ENCODE peak calls at places on chromosomes 2 and 18, in six cellular contexts. A is H9; G is ELF-1; L is activated CD8-positive, alpha-beta T cell treated with anti-CD3 and anti-CD28 coated beads, Interleukin-2, amount 10 ng/mL, durations not matched to agents 7 days and 5 days; J is T-helper 2 cell; B is ACHN. C is an unnamed sample.

GRCh38 chr18:63540131-63540530 is 2.0 kb upstream of the SERPINB12 start:
- DNase-seq in A (no peak), G (no peak), L (no peak), J (no peak), B (no peak), C (no peak)

GRCh38 chr2:23287250-23287704 is 97.7 kb upstream of the KLHL29 start:
- DNase-seq in A (no peak), G (peak), L (no peak), J (no peak), B (peak), C (no peak)

GRCh38 chr2:133602538-133602937 is 34.3 kb upstream of the NCKAP5 start:
- DNase-seq in A (no peak), G (no peak), L (no peak), J (no peak), B (no peak), C (no peak)

GRCh38 chr2:16244153-16244965 is 304.0 kb downstream of the MYCN start:
- DNase-seq in A (no peak), G (no peak), L (no peak), J (no peak), B (no peak), C (no peak)

GRCh38 chr2:228102949-228103348 is 78.5 kb downstream of the SPHKAP start:
- DNase-seq in A (no peak), G (no peak), L (no peak), J (no peak), B (no peak), C (no peak)

GRCh38 chr2:238339814-238340213 is 19.5 kb downstream of the TRAF3IP1 start:
- DNase-seq in A (no peak), G (no peak), L (no peak), J (no peak), B (peak), C (no peak)

GRCh38 chr18:22170421-22171262 is 1.3 kb downstream of the GATA6 start:
- DNase-seq in A (peak), G (peak), L (peak), J (no peak), B (peak), C (no peak)

GRCh38 chr2:36438454-36438977 is 82.9 kb downstream of the CRIM1 start:
- DNase-seq in A (no peak), G (no peak), L (no peak), J (no peak), B (peak), C (no peak)

GRCh38 chr2:94759211-94759610 is 112.0 kb upstream of the TEKT4 start:
- DNase-seq in A (no peak), G (peak), L (peak), J (no peak), B (peak), C (no peak)

GRCh38 chr2:237393523-237393922 is 20.4 kb downstream of the COL6A3 start:
- DNase-seq in A (no peak), G (no peak), L (no peak), J (no peak), B (no peak), C (no peak)

GRCh38 chr2:68716539-68716938 is 18.1 kb upstream of the ARHGAP25 start:
- DNase-seq in A (no peak), G (no peak), L (peak), J (no peak), B (no peak), C (no peak)

GRCh38 chr2:226743911-226744310 is 55.7 kb downstream of the IRS1 start:
- DNase-seq in A (no peak), G (no peak), L (no peak), J (no peak), B (no peak), C (no peak)

GRCh38 chr2:21836766-21837543 is 713.2 kb downstream of the TDRD15 start:
- DNase-seq in A (no peak), G (no peak), L (no peak), J (no peak), B (no peak), C (no peak)

GRCh38 chr2:85611705-85612587 is at the start of gene C2orf68:
- DNase-seq in A (peak), G (peak), L (peak), J (peak), B (peak), C (peak)

GRCh38 chr18:55833543-55833942 is 245.6 kb upstream of the TCF4 start:
- DNase-seq in A (no peak), G (peak), L (no peak), J (no peak), B (peak), C (no peak)

GRCh38 chr18:65859075-65859474 is 108.3 kb downstream of the CDH7 start:
- DNase-seq in A (no peak), G (no peak), L (no peak), J (no peak), B (no peak), C (no peak)

GRCh38 chr2:241769819-241770184 is 6.8 kb upstream of the GAL3ST2 start:
- DNase-seq in A (no peak), G (no peak), L (no peak), J (no peak), B (no peak), C (no peak)

GRCh38 chr2:217903859-217904613 is 98.8 kb downstream of the TNS1 start:
- DNase-seq in A (no peak), G (no peak), L (no peak), J (no peak), B (no peak), C (no peak)

GRCh38 chr2:190320696-190321095 is 1.1 kb upstream of the HIBCH start:
- DNase-seq in A (no peak), G (no peak), L (no peak), J (peak), B (no peak), C (no peak)

GRCh38 chr2:161283926-161284325 is 24.3 kb upstream of the PSMD14 start:
- DNase-seq in A (no peak), G (no peak), L (no peak), J (no peak), B (no peak), C (no peak)

GRCh38 chr18:8045890-8046289 is 478.8 kb downstream of the PTPRM start:
- DNase-seq in A (no peak), G (no peak), L (no peak), J (no peak), B (no peak), C (no peak)

GRCh38 chr2:101788565-101788964 is 91.1 kb downstream of the MAP4K4 start:
- DNase-seq in A (no peak), G (no peak), L (no peak), J (no peak), B (no peak), C (no peak)

GRCh38 chr2:215609089-215610032 is 173.5 kb upstream of the FN1 start:
- DNase-seq in A (no peak), G (no peak), L (no peak), J (no peak), B (peak), C (no peak)

GRCh38 chr2:128435576-128436497 is 117.2 kb upstream of the HS6ST1 start:
- DNase-seq in A (peak), G (no peak), L (no peak), J (no peak), B (no peak), C (no peak)

GRCh38 chr2:96431319-96431718 is 73.8 kb downstream of the NEURL3 start:
- DNase-seq in A (no peak), G (no peak), L (no peak), J (no peak), B (no peak), C (no peak)

GRCh38 chr2:13104765-13105164 is 388.0 kb downstream of the TRIB2 start:
- DNase-seq in A (no peak), G (no peak), L (no peak), J (no peak), B (no peak), C (no peak)

GRCh38 chr2:50749226-50749625 is 282.7 kb downstream of the NRXN1 start:
- DNase-seq in A (no peak), G (no peak), L (no peak), J (no peak), B (no peak), C (no peak)

GRCh38 chr2:205546417-205546816 is 135.9 kb upstream of the NRP2 start:
- DNase-seq in A (no peak), G (no peak), L (no peak), J (no peak), B (no peak), C (no peak)

GRCh38 chr18:2302628-2303516 is 268.4 kb downstream of the METTL4 start:
- DNase-seq in A (no peak), G (peak), L (no peak), J (no peak), B (peak), C (no peak)

GRCh38 chr2:158686166-158686792 is 108.8 kb upstream of the DAPL1 start:
- DNase-seq in A (no peak), G (no peak), L (no peak), J (no peak), B (no peak), C (no peak)

GRCh38 chr2:238786792-238787490 is 60.9 kb upstream of the TWIST2 start:
- DNase-seq in A (no peak), G (no peak), L (no peak), J (no peak), B (no peak), C (no peak)

GRCh38 chr2:33134764-33135560 is 188.2 kb downstream of the LTBP1 start:
- DNase-seq in A (no peak), G (no peak), L (no peak), J (no peak), B (no peak), C (no peak)

GRCh38 chr18:13137939-13138821 is 80.4 kb upstream of the LDLRAD4 start:
- DNase-seq in A (no peak), G (peak), L (peak), J (peak), B (no peak), C (peak)

GRCh38 chr18:44128365-44128764 is 552.3 kb upstream of the SETBP1 start:
- DNase-seq in A (no peak), G (no peak), L (no peak), J (no peak), B (no peak), C (no peak)

GRCh38 chr2:181649436-181649979 is 7.4 kb downstream of the CERKL start:
- DNase-seq in A (no peak), G (no peak), L (no peak), J (no peak), B (no peak), C (no peak)

GRCh38 chr18:33812186-33812585 is 234.2 kb downstream of the ASXL3 start:
- DNase-seq in A (no peak), G (no peak), L (no peak), J (no peak), B (no peak), C (no peak)

GRCh38 chr2:98573426-98573825 is 34.9 kb downstream of the COA5 start:
- DNase-seq in A (no peak), G (no peak), L (no peak), J (no peak), B (no peak), C (peak)

GRCh38 chr2:54574107-54574859 is 118.2 kb downstream of the SPTBN1 start:
- DNase-seq in A (no peak), G (peak), L (peak), J (peak), B (no peak), C (peak)

GRCh38 chr2:42101641-42102605 is 54.1 kb downstream of the PKDCC start:
- DNase-seq in A (no peak), G (peak), L (peak), J (peak), B (peak), C (peak)